ENCODE peak calls at places on chromosomes 2 and 18, in six cellular contexts. R is astrocyte of the hippocampus, F is AML-193, C is T-cell, X is thyroid gland, K is dorsolateral prefrontal cortex. E is an unnamed sample.

GRCh38 chr2:132448331-132448730 is 31.7 kb downstream of the GPR39 start:
- DNase-seq in R (no peak), F (no peak), C (no peak), X (no peak), K (no peak), E (no peak)

GRCh38 chr2:7014201-7014640 is 97.0 kb downstream of the RNF144A start:
- DNase-seq in R (peak; percentile 83), F (peak; percentile 37), C (peak; percentile 16), X (no peak), K (no peak), E (no peak)

GRCh38 chr2:237686659-237687136 is 59.3 kb downstream of the LRRFIP1 start:
- DNase-seq in R (no peak), F (no peak), C (no peak), X (no peak), K (no peak), E (no peak)

GRCh38 chr2:224946911-224947310 is 95.4 kb downstream of the DOCK10 start:
- DNase-seq in R (no peak), F (peak; percentile 87), C (no peak), X (no peak), K (no peak), E (no peak)

GRCh38 chr2:147125145-147125544 is 719.7 kb upstream of the ACVR2A start:
- DNase-seq in R (no peak), F (no peak), C (no peak), X (no peak), K (no peak), E (no peak)

GRCh38 chr2:218878941-218879761 is 1.5 kb upstream of the WNT10A start:
- DNase-seq in R (no peak), F (no peak), C (no peak), X (no peak), K (no peak), E (no peak)

GRCh38 chr2:136572335-136572734 is 193.0 kb upstream of the THSD7B start:
- DNase-seq in R (no peak), F (no peak), C (no peak), X (no peak), K (peak; percentile 41), E (no peak)

GRCh38 chr2:185507703-185508102 is 230.9 kb upstream of the FSIP2 start:
- DNase-seq in R (no peak), F (no peak), C (no peak), X (no peak), K (no peak), E (no peak)

GRCh38 chr2:35114765-35115164 is 1240.8 kb upstream of the CRIM1 start:
- DNase-seq in R (peak; percentile 6), F (no peak), C (no peak), X (no peak), K (no peak), E (no peak)

GRCh38 chr2:174681983-174682577 is 82.2 kb downstream of the CHRNA1 start:
- DNase-seq in R (peak; percentile 67), F (no peak), C (peak; percentile 39), X (peak; percentile 38), K (peak; percentile 57), E (no peak)

GRCh38 chr2:65634304-65634703 is 201.9 kb upstream of the SPRED2 start:
- DNase-seq in R (no peak), F (no peak), C (no peak), X (no peak), K (no peak), E (no peak)

GRCh38 chr2:235940330-235940729 is 227.9 kb downstream of the GBX2 start:
- DNase-seq in R (peak; percentile 92), F (no peak), C (no peak), X (no peak), K (peak; percentile 67), E (peak; percentile 89)

GRCh38 chr2:111662039-111662740 is 221.8 kb downstream of the ANAPC1 start:
- DNase-seq in R (peak; percentile 32), F (no peak), C (no peak), X (no peak), K (no peak), E (peak; percentile 77)

GRCh38 chr18:68177807-68178702 is 536.9 kb downstream of the TMX3 start:
- DNase-seq in R (peak; percentile 97), F (no peak), C (no peak), X (no peak), K (no peak), E (peak; percentile 68)

GRCh38 chr2:154698789-154699559 is 479 bp downstream of the KCNJ3 start:
- DNase-seq in R (peak; percentile 16), F (no peak), C (no peak), X (no peak), K (peak; percentile 43), E (no peak)

GRCh38 chr2:180334514-180334913 is 327.4 kb upstream of the CWC22 start:
- DNase-seq in R (no peak), F (no peak), C (no peak), X (no peak), K (no peak), E (no peak)

GRCh38 chr18:59672125-59672769 is 25.0 kb downstream of the CCBE1 start:
- DNase-seq in R (no peak), F (no peak), C (no peak), X (no peak), K (no peak), E (no peak)

GRCh38 chr2:239932881-239933735 is 92.0 kb downstream of the NDUFA10 start:
- DNase-seq in R (no peak), F (no peak), C (no peak), X (no peak), K (peak; percentile 31), E (no peak)

GRCh38 chr18:76524900-76525698 is 30.1 kb upstream of the ZNF516 start:
- DNase-seq in R (peak; percentile 89), F (no peak), C (no peak), X (no peak), K (no peak), E (peak; percentile 61)

GRCh38 chr2:73004466-73004865 is 67.0 kb downstream of the SFXN5 start:
- DNase-seq in R (no peak), F (no peak), C (no peak), X (no peak), K (no peak), E (no peak)

GRCh38 chr2:211161236-211161635 is 604.8 kb downstream of the CPS1 start:
- DNase-seq in R (peak; percentile 20), F (no peak), C (no peak), X (no peak), K (no peak), E (no peak)

GRCh38 chr2:219417374-219417773 is 803 bp upstream of the DES start:
- DNase-seq in R (no peak), F (no peak), C (no peak), X (no peak), K (no peak), E (no peak)

GRCh38 chr2:55054476-55054875 is 4.2 kb upstream of the RTN4 start:
- DNase-seq in R (no peak), F (no peak), C (no peak), X (no peak), K (no peak), E (no peak)

GRCh38 chr2:68734688-68735525 is at the start of gene ARHGAP25:
- DNase-seq in R (no peak), F (peak; percentile 85), C (peak; percentile 39), X (no peak), K (no peak), E (no peak)

GRCh38 chr2:15472133-15472532 is 89.0 kb downstream of the NBAS start:
- DNase-seq in R (peak; percentile 4), F (no peak), C (no peak), X (no peak), K (no peak), E (no peak)

GRCh38 chr18:75048776-75049454 is 160.0 kb downstream of the PTGR3 start:
- DNase-seq in R (no peak), F (no peak), C (no peak), X (peak; percentile 54), K (no peak), E (no peak)

GRCh38 chr2:15241929-15242328 is 319.2 kb downstream of the NBAS start:
- DNase-seq in R (no peak), F (no peak), C (no peak), X (no peak), K (no peak), E (no peak)

GRCh38 chr2:106990307-106990706 is 104.3 kb upstream of the ST6GAL2 start:
- DNase-seq in R (peak; percentile 83), F (no peak), C (no peak), X (no peak), K (no peak), E (peak; percentile 58)

GRCh38 chr2:3440486-3440885 is 61.0 kb downstream of the TRAPPC12 start:
- DNase-seq in R (no peak), F (no peak), C (no peak), X (no peak), K (no peak), E (no peak)

GRCh38 chr2:165016772-165017411 is 61.6 kb upstream of the SLC38A11 start:
- DNase-seq in R (peak; percentile 73), F (peak; percentile 22), C (no peak), X (peak; percentile 14), K (no peak), E (peak; percentile 24)

GRCh38 chr2:26178746-26179436 is 6.0 kb downstream of the GAREM2 start:
- DNase-seq in R (peak; percentile 49), F (peak; percentile 37), C (no peak), X (no peak), K (no peak), E (no peak)

GRCh38 chr2:34998726-34999125 is 1356.9 kb upstream of the CRIM1 start:
- DNase-seq in R (no peak), F (no peak), C (no peak), X (no peak), K (no peak), E (no peak)

GRCh38 chr18:7605705-7606104 is 38.6 kb downstream of the PTPRM start:
- DNase-seq in R (no peak), F (no peak), C (no peak), X (no peak), K (no peak), E (no peak)

GRCh38 chr2:121705390-121705789 is 31.3 kb downstream of the NIFK start:
- DNase-seq in R (no peak), F (no peak), C (no peak), X (no peak), K (no peak), E (no peak)

GRCh38 chr18:37668971-37669747 is 103.6 kb upstream of the CELF4 start:
- DNase-seq in R (peak; percentile 4), F (no peak), C (no peak), X (no peak), K (no peak), E (no peak)

GRCh38 chr2:3325458-3326181 is 52.0 kb downstream of the EIPR1 start:
- DNase-seq in R (no peak), F (no peak), C (no peak), X (peak; percentile 42), K (no peak), E (no peak)

GRCh38 chr2:216830346-216830745 is 29.5 kb downstream of the TNP1 start:
- DNase-seq in R (peak; percentile 7), F (no peak), C (no peak), X (peak; percentile 87), K (no peak), E (no peak)

E was measured in stromal cell of bone marrow.